ENCODE peak calls at places on chromosomes 12 and 14, in eight cellular contexts. One of them, this sample, is unnamed.
A peak's percentile ranks its signal among the peaks of the same experiment; 100 is the strongest.

GRCh38 chr12:91180577-91180976 is 2.0 kb downstream of the DCN start:
- DNase-seq in thyroid gland: no peak
- DNase-seq in transverse colon: no peak
- DNase-seq in uterus: no peak
- DNase-seq in stomach: no peak
- DNase-seq in suprapubic skin: no peak
- DNase-seq in HCT116: no peak
- DNase-seq in NB4: no peak
- DNase-seq in this sample: no peak

GRCh38 chr12:108700833-108701450 is 30.4 kb downstream of the CORO1C start:
- DNase-seq in thyroid gland: no peak
- DNase-seq in transverse colon: no peak
- DNase-seq in uterus: no peak
- DNase-seq in stomach: no peak
- DNase-seq in suprapubic skin: no peak
- DNase-seq in HCT116: no peak
- DNase-seq in NB4: no peak
- DNase-seq in this sample: no peak

GRCh38 chr14:59634617-59635016 is 58.0 kb upstream of the CCDC175 start:
- DNase-seq in thyroid gland: no peak
- DNase-seq in transverse colon: no peak
- DNase-seq in uterus: no peak
- DNase-seq in stomach: no peak
- DNase-seq in suprapubic skin: no peak
- DNase-seq in HCT116: no peak
- DNase-seq in NB4: no peak
- DNase-seq in this sample: no peak

GRCh38 chr14:54354096-54354495 is 42.7 kb upstream of the CDKN3 start:
- DNase-seq in thyroid gland: no peak
- DNase-seq in transverse colon: no peak
- DNase-seq in uterus: no peak
- DNase-seq in stomach: no peak
- DNase-seq in suprapubic skin: no peak
- DNase-seq in HCT116: no peak
- DNase-seq in NB4: peak; percentile 71
- DNase-seq in this sample: no peak

GRCh38 chr14:55336691-55337090 is 65.5 kb downstream of the FBXO34 start:
- DNase-seq in thyroid gland: no peak
- DNase-seq in transverse colon: no peak
- DNase-seq in uterus: no peak
- DNase-seq in stomach: no peak
- DNase-seq in suprapubic skin: no peak
- DNase-seq in HCT116: no peak
- DNase-seq in NB4: no peak
- DNase-seq in this sample: no peak

GRCh38 chr14:29908652-29909577 is 18.7 kb downstream of the PRKD1 start:
- DNase-seq in thyroid gland: no peak
- DNase-seq in transverse colon: no peak
- DNase-seq in uterus: no peak
- DNase-seq in stomach: no peak
- DNase-seq in suprapubic skin: no peak
- DNase-seq in HCT116: no peak
- DNase-seq in NB4: no peak
- DNase-seq in this sample: no peak

GRCh38 chr12:58314610-58315009 is 373.2 kb downstream of the ATP23 start:
- DNase-seq in thyroid gland: no peak
- DNase-seq in transverse colon: no peak
- DNase-seq in uterus: no peak
- DNase-seq in stomach: no peak
- DNase-seq in suprapubic skin: no peak
- DNase-seq in HCT116: no peak
- DNase-seq in NB4: no peak
- DNase-seq in this sample: no peak

GRCh38 chr12:6090786-6091185 is 33.7 kb downstream of the VWF start:
- DNase-seq in thyroid gland: no peak
- DNase-seq in transverse colon: peak; percentile 23
- DNase-seq in uterus: peak; percentile 61
- DNase-seq in stomach: no peak
- DNase-seq in suprapubic skin: peak; percentile 59
- DNase-seq in HCT116: no peak
- DNase-seq in NB4: no peak
- DNase-seq in this sample: no peak

GRCh38 chr14:38737657-38738056 is 365.4 kb downstream of the SEC23A start:
- DNase-seq in thyroid gland: peak; percentile 48
- DNase-seq in transverse colon: no peak
- DNase-seq in uterus: no peak
- DNase-seq in stomach: no peak
- DNase-seq in suprapubic skin: no peak
- DNase-seq in HCT116: no peak
- DNase-seq in NB4: no peak
- DNase-seq in this sample: no peak

GRCh38 chr12:67697443-67697842 is 48.9 kb downstream of the DYRK2 start:
- DNase-seq in thyroid gland: no peak
- DNase-seq in transverse colon: no peak
- DNase-seq in uterus: no peak
- DNase-seq in stomach: no peak
- DNase-seq in suprapubic skin: no peak
- DNase-seq in HCT116: no peak
- DNase-seq in NB4: no peak
- DNase-seq in this sample: no peak

GRCh38 chr12:94618995-94619695 is 31.2 kb downstream of the TMCC3 start:
- DNase-seq in thyroid gland: no peak
- DNase-seq in transverse colon: no peak
- DNase-seq in uterus: no peak
- DNase-seq in stomach: no peak
- DNase-seq in suprapubic skin: no peak
- DNase-seq in HCT116: peak; percentile 63
- DNase-seq in NB4: no peak
- DNase-seq in this sample: no peak

GRCh38 chr14:64422753-64423152 is 34.6 kb downstream of the MTHFD1 start:
- DNase-seq in thyroid gland: no peak
- DNase-seq in transverse colon: no peak
- DNase-seq in uterus: no peak
- DNase-seq in stomach: no peak
- DNase-seq in suprapubic skin: no peak
- DNase-seq in HCT116: no peak
- DNase-seq in NB4: no peak
- DNase-seq in this sample: no peak

GRCh38 chr14:64423987-64424386 is 35.8 kb downstream of the MTHFD1 start:
- DNase-seq in thyroid gland: no peak
- DNase-seq in transverse colon: no peak
- DNase-seq in uterus: no peak
- DNase-seq in stomach: no peak
- DNase-seq in suprapubic skin: no peak
- DNase-seq in HCT116: no peak
- DNase-seq in NB4: no peak
- DNase-seq in this sample: no peak

GRCh38 chr14:64419003-64419402 is 30.9 kb downstream of the MTHFD1 start:
- DNase-seq in thyroid gland: no peak
- DNase-seq in transverse colon: no peak
- DNase-seq in uterus: no peak
- DNase-seq in stomach: no peak
- DNase-seq in suprapubic skin: no peak
- DNase-seq in HCT116: no peak
- DNase-seq in NB4: no peak
- DNase-seq in this sample: no peak

GRCh38 chr14:64421166-64421565 is 33.0 kb downstream of the MTHFD1 start:
- DNase-seq in thyroid gland: no peak
- DNase-seq in transverse colon: no peak
- DNase-seq in uterus: no peak
- DNase-seq in stomach: no peak
- DNase-seq in suprapubic skin: no peak
- DNase-seq in HCT116: no peak
- DNase-seq in NB4: no peak
- DNase-seq in this sample: no peak

DNA sequence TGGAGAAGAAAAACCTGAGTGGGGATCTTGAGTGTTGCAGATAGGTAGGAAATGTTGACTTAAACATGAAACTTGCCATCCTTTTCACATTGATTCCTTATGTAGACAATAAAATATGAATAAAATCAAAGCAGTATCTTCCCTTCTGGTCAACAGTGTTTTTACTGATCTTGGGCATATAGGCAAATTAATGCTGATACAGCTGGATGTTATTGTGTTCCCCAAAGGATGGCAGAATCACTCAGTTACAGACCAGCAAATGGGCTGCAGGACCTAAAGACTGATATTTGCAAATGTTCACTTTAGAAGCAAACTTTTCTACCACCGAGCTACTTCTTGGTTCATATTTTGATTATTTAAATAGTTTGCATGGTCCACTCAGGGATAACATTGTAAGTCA is 33.9 kb downstream of the MTHFD1 start:
- DNase-seq in thyroid gland: no peak
- DNase-seq in transverse colon: no peak
- DNase-seq in uterus: no peak
- DNase-seq in stomach: no peak
- DNase-seq in suprapubic skin: no peak
- DNase-seq in HCT116: no peak
- DNase-seq in NB4: no peak
- DNase-seq in this sample: no peak
- TF ChIP-seq POLR2A in thyroid gland: no peak
- TF ChIP-seq POLR2A in transverse colon: no peak
- TF ChIP-seq POLR2A in uterus: no peak
- TF ChIP-seq POLR2A in stomach: no peak
- TF ChIP-seq POLR2A in suprapubic skin: no peak
- TF ChIP-seq POLR2A in HCT116: no peak
- TF ChIP-seq POLR2A in NB4: no peak
- TF ChIP-seq POLR2A in this sample: no peak

DNA sequence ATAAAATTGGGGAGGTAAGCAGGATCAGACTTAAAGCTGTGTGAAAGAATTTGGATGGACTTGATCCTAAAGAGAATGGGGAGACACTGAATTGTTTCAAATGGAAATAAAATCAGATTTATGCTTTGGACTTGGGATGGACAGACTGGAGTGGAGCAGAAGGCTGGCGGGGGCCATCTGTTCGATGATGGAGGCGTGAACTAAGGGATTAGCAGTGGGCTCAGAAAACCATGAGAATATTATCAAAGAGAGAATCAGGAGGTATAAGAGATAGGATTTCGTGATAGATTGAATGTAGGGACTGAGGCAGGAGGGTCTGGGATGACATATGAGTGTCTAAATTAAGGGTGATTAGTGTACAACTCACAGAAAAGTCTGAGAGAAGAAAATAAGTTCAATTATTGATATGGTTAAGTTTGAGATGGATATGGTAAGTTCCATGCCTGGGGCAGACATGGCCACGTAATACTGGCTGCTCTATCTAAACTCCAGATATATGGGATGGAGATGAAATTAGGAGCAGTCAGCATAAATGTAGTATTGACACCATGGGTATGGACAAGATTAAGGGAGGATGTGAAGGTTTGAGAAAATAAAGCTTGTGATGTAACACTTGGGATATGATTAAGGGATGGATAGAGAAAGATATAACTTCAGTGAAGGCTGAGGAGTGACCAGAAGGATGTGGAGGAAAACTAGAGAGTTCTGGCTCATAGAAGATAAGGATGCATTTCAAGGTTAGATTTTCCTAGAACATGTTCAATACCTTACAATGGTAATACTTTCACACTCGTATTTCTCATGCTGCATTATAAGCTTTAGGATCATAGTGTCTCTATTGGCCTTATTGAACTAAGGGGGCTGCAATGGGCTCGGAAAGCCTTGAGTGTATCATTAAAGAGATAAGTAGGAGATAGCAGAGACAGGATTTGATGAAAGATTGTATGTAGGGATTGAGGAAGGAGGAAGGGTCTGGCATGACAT is 1.0 kb upstream of the TSSK4 start:
- DNase-seq in thyroid gland: no peak
- DNase-seq in transverse colon: no peak
- DNase-seq in uterus: no peak
- DNase-seq in stomach: no peak
- DNase-seq in suprapubic skin: no peak
- DNase-seq in HCT116: no peak
- DNase-seq in NB4: no peak
- DNase-seq in this sample: no peak
- TF ChIP-seq POLR2A in thyroid gland: no peak
- TF ChIP-seq POLR2A in transverse colon: no peak
- TF ChIP-seq POLR2A in uterus: no peak
- TF ChIP-seq POLR2A in stomach: no peak
- TF ChIP-seq POLR2A in suprapubic skin: no peak
- TF ChIP-seq POLR2A in HCT116: no peak
- TF ChIP-seq POLR2A in NB4: no peak
- TF ChIP-seq POLR2A in this sample: no peak

DNA sequence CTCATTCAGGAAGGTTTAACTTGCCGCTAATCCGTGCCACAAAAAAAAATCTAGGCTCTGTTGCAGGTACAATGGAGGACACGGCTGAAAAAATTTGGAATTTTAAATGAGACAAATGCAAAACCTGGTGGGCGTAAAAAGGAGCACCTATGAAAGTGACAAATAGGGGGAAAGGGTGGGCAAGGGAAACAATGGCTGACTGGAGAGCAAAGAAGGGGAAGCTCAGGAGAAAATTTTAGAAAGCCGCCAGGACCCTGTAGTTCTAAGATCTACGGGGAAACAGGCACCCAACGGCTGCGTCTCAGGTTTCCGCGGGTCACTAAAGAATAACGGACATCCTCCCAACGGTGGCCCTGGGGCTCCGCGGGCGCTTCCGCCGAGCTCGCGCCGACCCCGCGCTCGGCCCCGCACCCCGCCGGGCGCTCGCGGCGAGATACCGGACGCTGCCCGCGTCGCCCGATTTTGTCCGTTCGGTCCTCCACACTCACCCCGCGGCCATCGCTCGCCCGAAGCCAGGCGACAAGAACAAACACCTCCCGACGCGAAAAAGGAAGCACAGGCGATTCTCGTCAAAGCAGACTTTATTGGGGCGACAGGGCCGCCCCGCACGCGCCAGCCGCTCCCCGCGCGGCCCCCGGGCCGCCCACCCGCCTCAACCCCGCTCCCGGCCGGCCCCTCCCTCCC is 1.1 kb upstream of the YY1 start:
- DNase-seq in thyroid gland: peak; percentile 61
- DNase-seq in transverse colon: peak; percentile 58
- DNase-seq in uterus: peak; percentile 48
- DNase-seq in stomach: peak; percentile 52
- DNase-seq in suprapubic skin: peak; percentile 68
- DNase-seq in HCT116: no peak
- DNase-seq in NB4: peak; percentile 80
- DNase-seq in this sample: peak; percentile 80
- TF ChIP-seq POLR2A in thyroid gland: no peak
- TF ChIP-seq POLR2A in transverse colon: no peak
- TF ChIP-seq POLR2A in uterus: no peak
- TF ChIP-seq POLR2A in stomach: no peak
- TF ChIP-seq POLR2A in suprapubic skin: no peak
- TF ChIP-seq POLR2A in HCT116: no peak
- TF ChIP-seq POLR2A in NB4: peak; percentile 32
- TF ChIP-seq POLR2A in this sample: no peak

DNA sequence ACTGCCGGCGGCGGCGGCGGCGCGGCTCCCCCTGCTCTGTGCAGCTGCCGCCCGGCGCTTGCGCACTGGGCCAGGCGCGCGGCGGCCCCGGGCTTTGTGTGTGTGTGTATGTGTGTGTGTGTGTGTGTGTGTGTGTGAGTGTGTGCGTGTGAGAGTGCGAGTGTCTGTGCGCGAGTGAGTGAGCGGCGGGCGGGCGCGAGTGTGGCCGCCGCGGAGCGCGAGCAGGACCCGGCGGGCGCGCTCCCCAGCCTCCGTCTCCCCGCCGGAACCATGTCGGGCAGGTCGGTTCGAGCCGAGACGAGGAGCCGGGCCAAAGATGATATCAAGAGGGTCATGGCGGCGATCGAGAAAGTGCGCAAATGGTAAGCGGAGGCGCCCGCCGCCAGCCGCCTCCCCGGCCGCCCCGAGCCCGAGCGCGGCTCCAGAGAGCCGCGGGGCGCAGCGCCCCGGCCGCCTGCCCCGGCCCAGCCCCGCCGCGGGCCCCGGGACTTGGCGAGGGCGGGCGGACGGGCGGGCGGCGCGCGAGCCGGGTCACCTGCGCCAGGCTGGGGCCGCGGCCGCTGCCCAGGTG is at the start of gene BCL7A:
- DNase-seq in thyroid gland: peak; percentile 78
- DNase-seq in transverse colon: peak; percentile 76
- DNase-seq in uterus: peak; percentile 72
- DNase-seq in stomach: peak; percentile 70
- DNase-seq in suprapubic skin: no peak
- DNase-seq in HCT116: peak; percentile 22
- DNase-seq in NB4: peak; percentile 63
- DNase-seq in this sample: peak; percentile 86
- TF ChIP-seq POLR2A in thyroid gland: peak; percentile 21
- TF ChIP-seq POLR2A in transverse colon: peak; percentile 52
- TF ChIP-seq POLR2A in uterus: peak; percentile 62
- TF ChIP-seq POLR2A in stomach: no peak
- TF ChIP-seq POLR2A in suprapubic skin: no peak
- TF ChIP-seq POLR2A in HCT116: no peak
- TF ChIP-seq POLR2A in NB4: no peak
- TF ChIP-seq POLR2A in this sample: peak; percentile 47